ENCODE peak calls at places on chromosomes 3 and 15, in four cellular contexts. M, X, C and H are unnamed samples.

GRCh38 chr15:66508293-66508883 is 3.3 kb downstream of the ZWILCH start:
- DNase-seq in M (no peak), X (no peak), C (no peak), H (no peak)

GRCh38 chr3:42635111-42635510 is 18.4 kb upstream of the ZBTB47 start:
- DNase-seq in M (no peak), X (no peak), C (peak), H (no peak)

GRCh38 chr3:37608061-37608702 is 253.5 kb upstream of the CTDSPL start:
- DNase-seq in M (no peak), X (no peak), C (no peak), H (no peak)

GRCh38 chr3:174208161-174208560 is 651.0 kb upstream of the NAALADL2 start:
- DNase-seq in M (no peak), X (no peak), C (no peak), H (no peak)

GRCh38 chr3:58093573-58094195 is 85.5 kb downstream of the FLNB start:
- DNase-seq in M (no peak), X (peak), C (peak), H (no peak)

GRCh38 chr15:40825661-40826088 is 2.8 kb downstream of the PPP1R14D start:
- DNase-seq in M (no peak), X (peak), C (peak), H (no peak)

GRCh38 chr3:4988815-4989648 is 9.8 kb downstream of the BHLHE40 start:
- DNase-seq in M (peak), X (no peak), C (peak), H (no peak)

GRCh38 chr15:25784876-25785642 is 78.1 kb downstream of the ATP10A start:
- DNase-seq in M (no peak), X (peak), C (peak), H (no peak)

GRCh38 chr3:70726096-70726745 is 413.8 kb upstream of the MDFIC2 start:
- DNase-seq in M (no peak), X (no peak), C (no peak), H (no peak)

GRCh38 chr15:79432345-79433311 is 492 bp downstream of the MINAR1 start:
- DNase-seq in M (no peak), X (peak), C (peak), H (no peak)

DNA sequence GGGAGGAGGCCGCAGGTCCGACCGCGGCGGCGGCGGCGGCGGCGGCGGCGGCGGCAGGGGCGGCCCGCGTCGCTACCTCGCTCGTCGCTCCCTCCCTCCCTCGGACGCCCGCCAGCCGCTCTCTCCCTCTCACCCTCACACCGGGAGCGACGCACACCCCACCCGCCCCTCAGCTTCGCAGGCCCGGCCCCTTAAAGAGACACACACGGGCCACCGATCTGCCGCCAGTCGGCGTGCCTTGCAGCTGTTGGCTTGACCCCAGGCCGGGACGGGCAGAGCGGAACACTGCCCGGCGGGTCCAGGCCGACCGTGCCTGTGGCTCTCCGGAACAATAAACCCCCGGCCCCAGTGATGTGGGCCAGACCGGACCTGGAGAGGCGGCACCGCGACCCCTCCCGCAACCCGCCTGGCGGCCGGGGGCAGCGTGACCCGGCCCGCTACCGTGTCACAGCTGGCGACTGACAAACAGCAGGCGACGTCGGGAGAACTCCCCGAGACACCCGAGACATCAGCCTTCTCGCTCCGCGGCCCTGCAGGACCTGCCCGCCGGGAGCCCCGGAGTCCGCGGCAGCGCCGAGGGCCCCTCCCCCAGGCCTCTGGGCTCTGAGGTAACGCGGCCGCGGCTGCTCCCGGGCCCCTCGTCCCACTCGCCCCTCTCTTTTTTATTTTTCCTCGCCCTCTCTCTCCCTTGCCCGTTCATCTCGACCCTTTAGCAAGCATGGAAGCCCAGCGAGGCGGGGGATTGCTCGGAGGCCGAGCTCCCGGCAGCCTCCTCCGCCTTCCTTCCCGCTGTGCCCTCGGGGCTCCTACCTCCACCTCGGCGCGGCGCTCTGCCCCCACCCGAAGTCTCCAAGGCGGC is at the start of gene SETD2:
- DNase-seq in M (peak), X (peak), C (peak), H (peak)
- TF ChIP-seq CTCF in M (peak), X (peak), C (peak), H (peak)

DNA sequence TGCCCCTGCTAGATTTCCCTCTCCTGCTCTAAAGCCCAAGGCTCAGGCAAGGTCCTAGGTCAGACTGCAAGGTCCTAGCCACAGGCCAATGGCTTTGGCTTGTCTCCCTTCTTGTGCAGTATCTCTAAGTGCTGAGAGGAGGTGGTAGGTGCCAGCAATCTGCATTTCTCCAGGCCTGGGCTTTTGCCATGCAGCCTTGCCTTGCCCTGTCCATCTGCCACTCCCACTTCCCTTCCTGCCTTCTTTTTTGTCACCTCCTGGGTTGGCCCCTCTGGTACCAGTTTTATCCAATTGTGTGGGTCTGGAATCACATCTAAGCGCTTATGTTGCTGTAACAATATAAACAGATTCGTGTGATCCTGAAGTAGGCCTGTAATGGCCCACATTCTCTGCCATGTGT is 109.9 kb downstream of the MYRIP start:
- DNase-seq in M (no peak), X (no peak), C (no peak), H (no peak)
- TF ChIP-seq CTCF in M (no peak), X (no peak), C (no peak), H (no peak)

DNA sequence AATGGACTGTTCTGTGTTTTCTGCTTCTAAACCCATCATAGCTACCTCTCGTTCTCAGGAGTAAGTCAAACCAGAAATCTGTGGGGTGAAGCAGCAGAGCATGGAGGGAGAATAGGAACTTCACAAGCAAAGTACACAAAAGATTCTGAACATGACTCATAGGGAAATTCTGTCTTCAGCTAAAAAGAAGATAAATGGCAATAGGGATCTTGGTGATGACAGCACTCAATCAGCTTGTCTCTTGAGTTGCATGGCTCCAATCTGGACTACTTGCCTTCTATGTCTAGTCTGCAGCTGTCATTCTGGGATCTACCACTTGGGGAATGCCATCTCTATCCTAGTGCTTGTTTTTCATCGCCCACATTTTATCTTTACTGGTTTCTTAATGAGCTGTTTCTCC is 13.5 kb upstream of the GRAMD1C start:
- DNase-seq in M (no peak), X (no peak), C (peak), H (no peak)
- TF ChIP-seq CTCF in M (no peak), X (peak), C (peak), H (no peak)

GRCh38 chr3:168461793-168462192 is 366.1 kb upstream of the GOLIM4 start:
- DNase-seq in M (no peak), X (no peak), C (no peak), H (no peak)

GRCh38 chr3:168472811-168473210 is 377.1 kb upstream of the GOLIM4 start:
- DNase-seq in M (no peak), X (no peak), C (no peak), H (no peak)

GRCh38 chr3:168467085-168467714 is 371.5 kb upstream of the GOLIM4 start:
- DNase-seq in M (peak), X (peak), C (peak), H (no peak)
- TF ChIP-seq CTCF in M (peak), X (peak), C (peak), H (no peak)

GRCh38 chr3:124509884-124510283 is 220.4 kb upstream of the UMPS start:
- DNase-seq in M (no peak), X (no peak), C (no peak), H (no peak)
- TF ChIP-seq CTCF in M (no peak), X (no peak), C (no peak), H (no peak)

DNA sequence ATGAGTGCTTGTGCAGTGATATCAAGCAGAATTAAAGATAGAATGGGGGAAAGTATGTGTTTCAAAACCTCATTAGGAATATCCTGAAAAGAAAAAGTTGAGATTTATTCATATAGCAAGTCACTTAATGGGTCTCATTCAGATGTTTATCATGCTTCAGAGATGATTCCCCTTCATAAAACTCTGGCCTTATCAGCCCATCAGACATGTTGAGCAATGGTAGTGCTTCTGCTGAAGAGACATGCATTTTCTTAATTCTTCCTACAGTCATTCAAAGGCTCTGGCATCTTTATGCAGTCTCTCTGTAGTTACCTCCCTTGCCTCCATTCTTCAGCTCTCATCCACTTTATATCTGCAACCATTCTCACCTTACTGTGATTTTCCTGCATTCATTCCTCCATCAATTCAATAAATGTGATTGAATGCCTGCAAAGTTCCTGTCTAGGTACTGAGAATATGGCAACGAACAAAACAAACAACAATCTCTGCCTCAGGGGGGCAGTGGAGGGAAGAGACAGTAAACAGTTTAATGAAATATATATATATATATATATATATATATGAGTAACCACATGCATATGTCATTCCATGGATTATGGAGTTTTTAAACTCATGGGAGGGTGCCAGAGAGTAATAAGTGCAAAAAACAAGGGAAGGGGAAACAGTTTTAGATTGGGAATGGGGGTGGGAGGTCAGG is 138.5 kb downstream of the NECTIN3 start:
- DNase-seq in M (no peak), X (peak), C (no peak), H (no peak)
- TF ChIP-seq CTCF in M (no peak), X (peak), C (no peak), H (no peak)

GRCh38 chr3:52682016-52682415 is 3.7 kb downstream of the PBRM1 start:
- DNase-seq in M (no peak), X (peak), C (peak), H (no peak)
- TF ChIP-seq CTCF in M (no peak), X (peak), C (peak), H (no peak)

GRCh38 chr3:1082024-1082633 is 10.7 kb upstream of the CNTN6 start:
- DNase-seq in M (peak), X (peak), C (peak), H (no peak)
- TF ChIP-seq CTCF in M (peak), X (peak), C (peak), H (no peak)

DNA sequence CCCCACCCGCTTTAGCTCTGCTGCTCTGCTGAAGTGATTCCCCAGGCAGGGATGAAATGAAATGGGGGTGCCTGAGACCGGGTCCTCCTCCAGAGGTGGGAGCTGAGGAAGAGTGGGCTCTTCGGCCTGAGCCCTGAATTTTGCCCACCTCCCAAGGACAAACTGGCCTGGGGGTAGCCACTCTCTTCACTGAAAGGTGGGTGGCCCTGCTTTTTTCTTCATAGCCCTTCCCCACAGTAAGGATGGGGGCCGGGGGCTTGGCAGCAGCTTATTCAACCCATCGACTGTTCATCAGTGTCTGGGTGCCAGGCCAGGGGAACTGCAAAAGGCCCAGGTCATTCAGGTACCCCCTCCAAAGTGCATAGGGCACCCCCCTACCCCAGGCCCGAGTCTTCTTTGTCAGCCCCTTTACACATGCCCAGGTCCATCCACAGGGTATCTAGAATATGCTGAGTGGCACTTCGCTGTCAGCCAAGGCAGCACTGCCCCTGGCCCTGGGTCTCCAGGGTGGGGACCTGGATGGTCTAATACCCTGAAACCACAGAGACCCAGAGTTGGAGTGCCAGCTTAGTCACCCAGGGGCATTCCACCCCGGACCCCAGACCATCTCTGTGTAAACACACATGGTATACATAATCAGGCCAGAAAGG is 7.9 kb downstream of the SCN5A start:
- DNase-seq in M (no peak), X (no peak), C (no peak), H (no peak)
- TF ChIP-seq CTCF in M (no peak), X (no peak), C (no peak), H (no peak)